ENCODE peak calls at places on chromosome X, in four cellular contexts. Z is WTC11, O is K562, L is GM12878. C is an unnamed sample.
A peak's percentile ranks its signal among the peaks of the same experiment; 100 is the strongest.

GRCh38 chrX:97384685-97385084 is 501.0 kb downstream of the RPA4 start:
- DNase-seq in Z (no peak), O (no peak), L (no peak), C (no peak)

GRCh38 chrX:43386872-43387271 is 269.2 kb upstream of the MAOA start:
- DNase-seq in Z (no peak), O (no peak), L (no peak), C (no peak)

GRCh38 chrX:102712967-102713677 is 874 bp downstream of the GPRASP2 start:
- DNase-seq in Z (peak; percentile 35), O (peak; percentile 39), L (no peak), C (peak; percentile 47)

GRCh38 chrX:8845469-8845868 is 44.3 kb upstream of the FAM9A start:
- DNase-seq in Z (no peak), O (no peak), L (no peak), C (no peak)

GRCh38 chrX:22424141-22424915 is 151.6 kb downstream of the CBLL2 start:
- DNase-seq in Z (no peak), O (no peak), L (no peak), C (no peak)

GRCh38 chrX:11381464-11381863 is 88.3 kb downstream of the AMELX start:
- DNase-seq in Z (peak; percentile 11), O (peak; percentile 36), L (peak; percentile 30), C (peak; percentile 20)

GRCh38 chrX:120358687-120359086 is 3.2 kb upstream of the ATP1B4 start:
- DNase-seq in Z (no peak), O (no peak), L (no peak), C (no peak)

GRCh38 chrX:23554304-23554703 is 113.0 kb upstream of the PRDX4 start:
- DNase-seq in Z (no peak), O (peak; percentile 8), L (no peak), C (peak; percentile 10)

GRCh38 chrX:46912673-46913491 is 661 bp downstream of the JADE3 start:
- DNase-seq in Z (peak; percentile 69), O (peak; percentile 46), L (no peak), C (peak; percentile 86)

GRCh38 chrX:45322382-45322781 is 121.7 kb upstream of the DIPK2B start:
- DNase-seq in Z (peak; percentile 13), O (no peak), L (no peak), C (no peak)

GRCh38 chrX:103211012-103211715 is 3.7 kb upstream of the BEX4 start:
- DNase-seq in Z (peak; percentile 22), O (peak; percentile 39), L (no peak), C (peak; percentile 60)

GRCh38 chrX:34521563-34521962 is 135.5 kb downstream of the TMEM47 start:
- DNase-seq in Z (no peak), O (no peak), L (no peak), C (no peak)

GRCh38 chrX:16239211-16239610 is 71.9 kb downstream of the MAGEB17 start:
- DNase-seq in Z (no peak), O (no peak), L (peak; percentile 35), C (no peak)

GRCh38 chrX:136523770-136524169 is 8.2 kb upstream of the VGLL1 start:
- DNase-seq in Z (no peak), O (no peak), L (no peak), C (no peak)

GRCh38 chrX:44568196-44568595 is 25.5 kb upstream of the FUNDC1 start:
- DNase-seq in Z (no peak), O (no peak), L (no peak), C (no peak)

GRCh38 chrX:16188687-16189086 is 21.4 kb downstream of the MAGEB17 start:
- DNase-seq in Z (no peak), O (no peak), L (no peak), C (no peak)

GRCh38 chrX:24117288-24117687 is 32.2 kb upstream of the ZFX start:
- DNase-seq in Z (no peak), O (no peak), L (no peak), C (no peak)

GRCh38 chrX:38699603-38700110 is 101.6 kb upstream of the MID1IP1 start:
- DNase-seq in Z (no peak), O (no peak), L (no peak), C (no peak)

GRCh38 chrX:129480889-129481288 is 42.4 kb downstream of the SMARCA1 start:
- DNase-seq in Z (no peak), O (no peak), L (no peak), C (no peak)

GRCh38 chrX:132490086-132490419 is 1.2 kb upstream of the MBNL3 start:
- DNase-seq in Z (peak; percentile 11), O (no peak), L (no peak), C (no peak)

GRCh38 chrX:9542765-9543119 is 77.9 kb downstream of the TBL1X start:
- DNase-seq in Z (no peak), O (no peak), L (no peak), C (no peak)

GRCh38 chrX:23666282-23666681 is 1.0 kb upstream of the PRDX4 start:
- DNase-seq in Z (no peak), O (no peak), L (no peak), C (no peak)

DNA sequence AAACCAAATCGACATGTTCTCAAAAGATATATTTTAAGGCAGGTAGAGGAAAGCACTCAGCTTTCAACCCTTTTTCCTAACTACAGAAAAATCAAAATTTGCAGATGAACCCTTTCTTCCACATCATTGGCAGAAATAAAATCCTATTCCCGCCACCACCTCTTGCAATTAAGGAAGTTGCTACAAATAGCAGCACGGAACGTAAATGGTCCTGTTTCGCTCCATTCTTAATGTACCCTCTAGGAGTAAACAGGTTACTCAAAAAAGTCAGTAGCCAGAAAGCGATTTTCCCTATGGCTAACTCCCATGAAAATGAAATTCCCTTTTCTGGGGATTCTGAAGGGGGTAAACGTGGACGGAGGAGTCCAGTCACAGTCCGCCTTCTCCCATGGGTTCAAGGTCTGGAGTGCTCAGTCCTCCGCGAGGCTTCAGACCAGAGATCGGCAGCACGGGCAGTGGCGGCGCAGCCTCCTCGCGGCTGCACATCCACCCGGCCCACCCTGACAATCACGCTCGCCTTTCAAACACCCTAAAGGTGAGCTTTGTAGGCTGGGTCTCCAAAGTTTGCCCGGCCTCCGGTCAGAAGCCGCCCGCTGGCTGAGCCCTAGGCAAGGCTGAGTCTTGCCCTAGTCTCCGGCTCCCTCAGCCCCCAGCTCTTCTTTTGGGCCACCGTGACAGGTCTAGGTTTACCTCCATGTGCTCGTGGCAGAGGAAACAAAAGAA is 1.8 kb downstream of the ATP11C start:
- DNase-seq in Z (no peak), O (peak; percentile 28), L (no peak), C (peak; percentile 42)
- TF ChIP-seq USF1 in Z (no peak), O (no peak), L (no peak), C (no peak)

GRCh38 chrX:101409043-101409442 is 1.0 kb downstream of the HNRNPH2 start:
- DNase-seq in Z (no peak), O (no peak), L (no peak), C (no peak)

GRCh38 chrX:101408530-101408836 is 461 bp downstream of the HNRNPH2 start:
- DNase-seq in Z (no peak), O (no peak), L (no peak), C (no peak)

GRCh38 chrX:101407167-101407747 is 468 bp downstream of the GLA start:
- DNase-seq in Z (no peak), O (no peak), L (no peak), C (no peak)

GRCh38 chrX:101410461-101410860 is 2.4 kb downstream of the HNRNPH2 start:
- DNase-seq in Z (no peak), O (no peak), L (no peak), C (no peak)

DNA sequence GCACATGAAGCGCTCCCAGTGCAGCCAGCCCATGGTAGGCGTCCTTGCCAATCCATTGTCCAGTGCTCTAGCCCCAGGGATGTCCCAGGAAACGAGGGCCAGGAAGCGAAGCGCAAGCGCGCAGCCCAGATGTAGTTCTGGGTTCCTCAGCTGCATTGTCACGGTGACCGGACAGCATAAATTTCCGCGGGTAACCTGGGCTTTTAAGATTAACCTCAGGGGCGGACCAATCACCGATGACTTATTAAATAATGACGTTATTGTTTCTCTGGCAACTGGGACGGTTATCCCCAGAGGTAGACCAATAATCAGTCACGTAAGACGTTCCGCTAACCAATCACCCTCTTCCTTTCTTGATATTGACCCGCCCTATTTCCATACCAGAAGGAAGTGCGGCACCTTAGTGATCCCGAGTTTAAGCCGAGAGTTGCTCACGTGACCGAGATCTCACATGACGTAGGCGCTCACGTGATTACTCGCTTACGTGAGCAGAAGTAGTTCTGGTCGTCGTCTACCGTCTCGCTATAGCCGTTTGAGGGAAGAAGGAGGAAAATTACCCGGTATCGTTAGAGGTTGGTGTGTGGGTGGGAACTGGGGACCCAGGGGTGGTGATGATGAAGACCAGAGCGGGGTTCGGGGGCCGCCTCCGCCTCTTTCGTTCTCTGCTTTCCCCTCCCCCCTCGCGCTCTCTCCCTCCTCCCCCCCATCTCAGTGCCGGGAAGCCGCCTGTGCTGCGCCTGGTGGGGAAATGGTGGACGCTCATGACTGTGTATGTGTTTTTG is at the start of the genes GLA and HNRNPH2:
- DNase-seq in Z (peak; percentile 80), O (peak; percentile 95), L (peak; percentile 98), C (peak; percentile 86)
- TF ChIP-seq USF1 in Z (peak; percentile 98), O (peak; percentile 99), L (peak; percentile 93), C (peak; percentile 99)

DNA sequence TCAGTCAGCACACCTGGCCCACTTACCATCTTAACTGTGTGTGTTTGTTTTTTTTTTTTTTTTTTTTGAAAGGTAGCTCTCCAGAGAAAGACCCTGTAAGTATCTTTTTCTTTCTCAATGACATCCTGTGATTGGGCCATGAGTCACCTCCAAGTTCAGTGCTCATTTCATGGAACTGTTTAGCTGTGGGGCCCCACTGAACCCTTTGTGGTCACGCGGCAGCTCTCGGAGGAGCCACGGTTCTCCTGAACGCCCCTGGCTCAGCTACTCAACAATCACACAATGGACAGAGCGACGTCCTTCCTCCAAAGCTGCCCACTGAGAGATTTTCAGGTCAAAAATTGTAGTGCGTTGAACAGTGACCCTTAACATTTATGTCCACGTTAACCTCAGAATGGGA is 14.2 kb upstream of the IL3RA start:
- DNase-seq in Z (no peak), O (no peak), L (no peak), C (no peak)
- TF ChIP-seq USF1 in Z (no peak), O (no peak), L (no peak), C (no peak)

DNA sequence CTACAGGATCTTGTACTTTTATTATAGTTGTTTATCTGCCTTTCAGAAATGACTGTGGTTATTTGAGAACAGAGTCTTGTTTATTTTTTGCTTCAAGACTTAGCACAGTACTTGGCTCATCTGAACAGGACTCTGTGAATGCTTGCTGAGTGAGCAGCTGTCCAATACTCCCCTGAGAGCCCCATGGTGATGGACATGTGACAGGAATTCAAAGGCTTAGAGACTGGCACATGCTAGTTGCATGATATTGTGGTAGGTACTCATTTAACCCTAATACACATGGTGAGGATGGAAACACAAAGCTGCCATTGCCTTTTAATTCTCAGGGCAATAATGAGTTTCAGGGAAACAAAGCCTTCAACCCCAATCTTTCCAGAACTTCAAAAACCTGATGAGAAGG is 97.3 kb downstream of the GEMIN8 start:
- DNase-seq in Z (no peak), O (no peak), L (no peak), C (no peak)
- TF ChIP-seq USF1 in Z (no peak), O (no peak), L (no peak), C (no peak)

C was measured in SK-N-SH.